ENCODE peak calls at places on chromosomes 12 and 14, in four cellular contexts. I is heart left ventricle, F is transverse colon, W is fibroblast of lung. K is an unnamed sample.

GRCh38 chr12:40286583-40286982 is 61.8 kb downstream of the LRRK2 start:
- DNase-seq in I (no peak), F (no peak), W (no peak), K (no peak)

GRCh38 chr14:93962701-93963601 is 13.4 kb downstream of the ASB2 start:
- DNase-seq in I (no peak), F (peak; percentile 75), W (no peak), K (no peak)

GRCh38 chr12:94157891-94158495 is 9.6 kb downstream of the PLXNC1 start:
- DNase-seq in I (no peak), F (peak; percentile 34), W (no peak), K (no peak)

GRCh38 chr12:749871-750270 is 2.5 kb upstream of the WNK1 start:
- DNase-seq in I (no peak), F (no peak), W (no peak), K (no peak)

GRCh38 chr12:13371797-13372196 is 175.3 kb downstream of the EMP1 start:
- DNase-seq in I (no peak), F (no peak), W (no peak), K (no peak)

GRCh38 chr14:68695326-68695768 is 97.5 kb downstream of the ZFP36L1 start:
- DNase-seq in I (no peak), F (no peak), W (peak; percentile 100), K (peak; percentile 88)

GRCh38 chr12:51326762-51327439 is 2.9 kb upstream of the BIN2 start:
- DNase-seq in I (no peak), F (no peak), W (peak; percentile 78), K (no peak)

GRCh38 chr14:93133476-93133875 is 17.8 kb upstream of the ITPK1 start:
- DNase-seq in I (no peak), F (no peak), W (no peak), K (no peak)

GRCh38 chr12:2163172-2163927 is 110.6 kb downstream of the CACNA1C start:
- DNase-seq in I (peak; percentile 94), F (peak; percentile 92), W (peak; percentile 100), K (peak; percentile 97)

GRCh38 chr12:102364709-102365108 is 115.7 kb downstream of the IGF1 start:
- DNase-seq in I (no peak), F (no peak), W (no peak), K (no peak)

GRCh38 chr12:1575287-1575798 is 19.0 kb downstream of the FBXL14 start:
- DNase-seq in I (no peak), F (no peak), W (no peak), K (no peak)

GRCh38 chr12:47080725-47081502 is 1.2 kb upstream of the AMIGO2 start:
- DNase-seq in I (peak; percentile 69), F (peak; percentile 58), W (peak; percentile 84), K (peak; percentile 76)

GRCh38 chr12:55760663-55761062 is 17.7 kb downstream of the GDF11 start:
- DNase-seq in I (no peak), F (no peak), W (no peak), K (no peak)

GRCh38 chr12:5783274-5783920 is 161.7 kb downstream of the ANO2 start:
- DNase-seq in I (no peak), F (no peak), W (no peak), K (peak; percentile 16)

GRCh38 chr12:46963977-46964376 is 115.4 kb upstream of the PCED1B start:
- DNase-seq in I (no peak), F (no peak), W (peak; percentile 62), K (no peak)

GRCh38 chr12:80761818-80762217 is 45.1 kb downstream of the MYF5 start:
- DNase-seq in I (no peak), F (no peak), W (peak; percentile 21), K (no peak)

GRCh38 chr12:63419119-63419518 is 249.2 kb downstream of the DPY19L2 start:
- DNase-seq in I (no peak), F (peak; percentile 12), W (peak; percentile 12), K (no peak)

GRCh38 chr14:35985504-35986218 is 159.5 kb downstream of the BRMS1L start:
- DNase-seq in I (no peak), F (no peak), W (no peak), K (no peak)

GRCh38 chr12:53200458-53201169 is 6.4 kb downstream of the ITGB7 start:
- DNase-seq in I (no peak), F (no peak), W (no peak), K (no peak)

GRCh38 chr12:32270818-32271710 is 128.3 kb upstream of the FGD4 start:
- DNase-seq in I (no peak), F (no peak), W (peak; percentile 77), K (no peak)

GRCh38 chr12:127480775-127481314 is 786.1 kb upstream of the TMEM132C start:
- DNase-seq in I (no peak), F (no peak), W (no peak), K (no peak)

GRCh38 chr14:81471062-81471461 is 62.6 kb downstream of the SEL1L start:
- DNase-seq in I (no peak), F (no peak), W (no peak), K (no peak)

GRCh38 chr12:48165089-48166031 is 8.0 kb upstream of the ASB8 start:
- DNase-seq in I (no peak), F (no peak), W (peak; percentile 49), K (no peak)

GRCh38 chr12:89453579-89453978 is 71.0 kb downstream of the GALNT4 start:
- DNase-seq in I (no peak), F (no peak), W (peak; percentile 55), K (no peak)

DNA sequence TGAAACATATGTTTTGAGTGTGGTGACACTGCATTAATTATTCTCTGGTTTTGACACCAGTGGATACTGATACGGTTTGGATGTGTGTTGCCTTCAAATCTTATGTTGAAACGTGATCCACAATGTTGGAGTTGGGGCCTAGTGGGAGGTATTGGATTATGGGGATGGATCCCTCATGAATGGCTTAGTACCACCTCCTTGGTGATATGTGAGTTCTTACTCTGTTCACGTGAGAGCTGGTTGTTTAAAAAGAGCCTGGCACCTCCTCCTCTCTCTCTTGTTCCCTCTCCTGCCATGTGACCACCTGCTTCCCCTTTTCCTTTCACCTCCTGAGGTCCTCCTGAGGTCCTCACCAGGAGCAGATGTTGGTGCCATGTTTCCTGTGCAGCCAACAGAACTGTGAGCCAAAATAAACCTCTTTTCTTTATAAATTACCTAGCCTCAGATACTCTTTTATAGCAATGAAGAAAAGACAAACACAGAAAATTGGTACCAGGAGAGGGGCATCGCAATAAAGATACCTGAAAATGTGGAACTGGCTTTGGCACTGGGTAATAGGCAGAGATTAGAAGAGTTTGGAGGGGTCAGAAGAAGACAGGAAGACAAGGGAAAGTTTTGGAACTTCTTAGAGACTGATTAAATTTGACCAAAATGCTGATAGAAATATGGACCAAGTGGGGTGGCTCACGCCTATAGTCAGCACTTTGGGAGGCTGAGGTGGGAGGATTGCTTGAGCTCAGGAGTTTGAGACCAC is 23.1 kb downstream of the RASSF3 start:
- DNase-seq in I (no peak), F (no peak), W (no peak), K (no peak)
- H3K4me3 ChIP-seq in I (no peak overlapping the region), F (no peak overlapping the region), W (no peak overlapping the region), K (no peak overlapping the region)

DNA sequence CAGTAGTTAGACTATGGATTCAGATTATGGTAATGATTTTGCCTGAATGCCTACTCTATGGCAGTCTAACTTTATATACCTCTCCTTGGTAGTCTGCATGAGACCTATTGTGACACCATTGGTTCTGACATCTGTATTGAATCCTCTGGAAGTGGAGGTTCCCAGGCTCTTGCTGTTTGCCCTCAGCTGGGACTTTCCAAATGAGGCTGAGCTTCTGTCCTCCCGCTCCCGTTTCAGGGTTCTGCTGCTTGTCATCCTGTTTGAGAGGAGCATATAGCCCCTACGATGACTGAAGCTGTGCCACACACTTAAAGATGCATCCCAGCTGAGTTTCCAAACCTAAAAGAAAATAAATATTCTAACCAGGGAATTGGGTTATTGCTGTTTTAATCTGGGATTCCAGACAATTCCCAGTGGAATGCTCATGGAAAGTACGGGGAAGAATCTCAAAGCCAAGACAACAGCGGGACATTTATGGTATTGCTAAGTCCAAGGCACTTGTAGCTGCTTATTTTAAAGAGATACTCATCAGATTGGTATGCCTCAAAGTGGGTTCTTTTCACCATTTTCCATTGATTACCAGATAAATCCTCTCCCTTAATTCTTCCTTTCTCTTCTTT is 105.9 kb downstream of the ETV6 start:
- DNase-seq in I (no peak), F (no peak), W (peak; percentile 69), K (no peak)
- TF ChIP-seq CTCF in I (no peak), F (no peak), W (no peak), K (no peak)

GRCh38 chr12:121794532-121795028 is 1.1 kb upstream of the RHOF start:
- DNase-seq in I (no peak), F (peak; percentile 46), W (no peak), K (no peak)
- H3K4me1 ChIP-seq in I (peaks cover 87% of the 10 kb centered on the region), F (peaks cover 91% of the 10 kb centered on the region), W (peaks cover 43% of the 10 kb centered on the region), K (peaks cover 77% of the 10 kb centered on the region)

DNA sequence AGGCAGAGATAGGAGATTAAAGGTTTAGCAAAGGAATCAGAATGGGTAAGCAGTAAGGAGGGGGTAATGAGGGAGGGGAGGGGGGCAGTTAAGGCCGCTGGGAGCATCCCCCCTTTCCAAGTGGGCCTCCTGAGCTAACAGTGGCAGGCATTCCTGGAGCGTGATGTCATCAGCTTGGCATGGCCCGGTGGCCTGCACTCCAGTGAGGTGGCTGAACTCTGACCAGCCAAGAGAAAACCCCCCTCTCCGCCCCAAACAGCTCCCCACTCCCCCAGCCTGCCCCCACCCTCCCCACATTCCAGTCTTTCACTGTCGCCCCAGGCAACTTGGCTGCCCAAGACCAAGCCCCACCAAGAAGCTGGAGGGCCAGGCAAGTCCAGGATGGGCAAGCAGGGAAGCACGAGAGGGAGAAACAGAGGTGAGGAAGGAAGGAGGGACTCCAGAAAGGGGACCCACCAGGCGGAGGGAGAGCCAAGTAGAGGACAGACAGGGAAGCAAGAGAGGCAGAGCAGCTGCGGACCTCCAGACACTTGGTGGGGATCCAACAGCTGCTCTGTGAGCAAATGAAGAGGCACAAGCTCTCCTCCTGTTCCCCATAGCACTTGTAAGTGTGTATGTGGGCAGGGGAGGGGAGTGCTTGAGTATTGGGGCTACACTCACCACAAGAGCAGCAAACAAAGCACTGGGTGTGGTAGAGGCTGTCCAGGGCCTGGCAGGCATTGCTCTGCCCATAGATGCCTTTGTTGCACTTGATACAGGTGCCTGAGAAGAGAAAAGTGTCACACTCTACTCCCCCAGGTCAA is 4.5 kb downstream of the AJUBA start:
- DNase-seq in I (peak; percentile 65), F (peak; percentile 52), W (peak; percentile 77), K (no peak)
- H3K4me3 ChIP-seq in I (no peak overlapping the region), F (no peak overlapping the region), W (peak overlapping the region; percentile 34), K (no peak overlapping the region)

K was measured in right atrium auricular region.